ENCODE peak calls at places on chromosome 2, in six cellular contexts. Y is cardiac muscle cell; J is tibial artery; A is naive thymus-derived CD4-positive, alpha-beta T cell; E is NT2/D1; T is stomach. G is an unnamed sample. For H3K9me3 and H3K4me1, the result is how much of the 10 kb centered on the place peaks cover.

GRCh38 chr2:187553908-187554703 is at the start of gene TFPI:
- DNase-seq in E (no peak), Y (peak), T (no peak), A (no peak), J (no peak), G (no peak)

GRCh38 chr2:8437228-8437948 is 244.5 kb upstream of the ID2 start:
- DNase-seq in E (no peak), J (no peak), T (no peak), A (no peak), Y (no peak), G (no peak)

GRCh38 chr2:36770542-36771287 is 74.2 kb downstream of the VIT start:
- DNase-seq in A (peak), T (no peak), Y (peak), J (no peak), E (peak), G (peak)

GRCh38 chr2:181268174-181268867 is 188.9 kb upstream of the ITGA4 start:
- DNase-seq in J (no peak), T (no peak), Y (no peak), A (no peak), E (no peak), G (no peak)

GRCh38 chr2:232761301-232761907 is 15.0 kb downstream of the KCNJ13 start:
- DNase-seq in T (peak), J (no peak), E (no peak), A (peak), Y (peak), G (no peak)

GRCh38 chr2:229673676-229674075 is 40.7 kb downstream of the DNER start:
- DNase-seq in A (no peak), Y (no peak), E (no peak), J (no peak), T (no peak), G (no peak)

GRCh38 chr2:127943186-127943585 is 57.4 kb upstream of the AMMECR1L start:
- DNase-seq in A (no peak), J (no peak), Y (no peak), T (no peak), E (no peak), G (no peak)

GRCh38 chr2:143296089-143296488 is 166.9 kb downstream of the ARHGAP15 start:
- DNase-seq in J (no peak), T (no peak), A (no peak), E (no peak), Y (no peak), G (no peak)

GRCh38 chr2:47058061-47058931 is 96.8 kb downstream of the STPG4 start:
- DNase-seq in E (no peak), T (no peak), Y (no peak), A (no peak), J (peak), G (peak)

GRCh38 chr2:172545408-172546075 is 10.3 kb upstream of the PDK1 start:
- DNase-seq in J (no peak), A (no peak), T (no peak), Y (no peak), E (no peak), G (no peak)
- H3K9me3 ChIP-seq in J (under half), A (under half), T (under half), Y (under half), E (half or more), G (under half)

DNA sequence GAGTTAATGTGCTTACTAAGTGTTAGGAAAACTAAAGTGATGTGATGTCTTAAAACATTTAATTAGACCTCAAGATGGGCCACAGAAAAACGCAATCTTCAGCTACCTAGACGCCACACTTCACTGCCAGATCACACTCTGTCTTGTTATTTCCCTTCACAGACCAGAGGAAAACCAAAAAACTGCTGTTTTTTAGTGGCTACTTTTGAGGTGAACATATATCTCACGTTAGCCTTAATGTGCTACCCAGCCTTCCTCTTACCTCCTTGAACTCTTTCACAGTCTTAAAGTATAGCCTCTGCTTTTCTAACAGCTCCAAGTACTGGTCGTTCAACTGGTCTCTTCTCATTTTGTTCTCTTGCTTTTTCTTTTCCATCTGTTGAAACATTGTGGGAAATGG is 83.1 kb downstream of the CCDC93 start:
- DNase-seq in J (no peak), T (no peak), Y (no peak), E (no peak), A (no peak), G (no peak)
- H3K4me1 ChIP-seq in J (under half), T (under half), Y (under half), E (under half), A (under half), G (under half)

GRCh38 chr2:34419856-34420255 is 820.8 kb upstream of the FAM98A start:
- DNase-seq in A (no peak), T (no peak), J (no peak), Y (no peak), E (no peak), G (no peak)
- H3K9me3 ChIP-seq in A (under half), T (under half), J (under half), Y (under half), E (under half), G (under half)

GRCh38 chr2:43129676-43130547 is 96.5 kb downstream of the ZFP36L2 start:
- DNase-seq in A (no peak), J (peak), E (no peak), Y (no peak), T (peak), G (no peak)
- H3K4me1 ChIP-seq in A (half or more), J (under half), E (under half), Y (under half), T (half or more), G (under half)

GRCh38 chr2:185012643-185013042 is 414.3 kb downstream of the ZNF804A start:
- DNase-seq in E (peak), Y (no peak), J (no peak), T (no peak), A (no peak), G (no peak)
- H3K9me3 ChIP-seq in E (under half), Y (under half), J (under half), T (under half), A (under half), G (under half)

DNA sequence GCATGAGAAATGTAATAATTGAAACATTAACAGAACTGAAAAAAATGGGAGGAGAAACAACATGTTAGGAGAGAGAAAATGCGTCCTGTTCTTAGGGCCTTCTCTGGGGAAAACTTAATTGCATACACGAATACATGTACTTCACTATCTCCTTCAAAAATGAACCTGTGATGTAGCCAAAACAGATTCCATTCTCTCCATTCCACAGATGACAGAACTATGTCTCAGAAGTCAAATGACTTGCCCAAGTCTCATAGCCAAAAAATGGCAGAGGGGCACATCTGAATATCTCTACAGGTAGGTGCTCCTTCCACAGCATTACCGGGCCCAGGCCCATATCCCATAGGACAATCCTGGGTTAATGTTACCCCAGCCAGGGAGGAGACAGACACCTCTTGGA is 3.9 kb upstream of the DCTN1 start:
- DNase-seq in J (no peak), E (no peak), A (no peak), Y (no peak), T (no peak), G (no peak)
- H3K4me1 ChIP-seq in J (half or more), E (under half), A (under half), Y (under half), T (half or more), G (half or more)

GRCh38 chr2:51866361-51866760 is 834.4 kb upstream of the NRXN1 start:
- DNase-seq in E (no peak), A (no peak), T (no peak), Y (no peak), J (no peak), G (no peak)
- H3K9me3 ChIP-seq in E (under half), A (under half), T (under half), Y (under half), J (under half), G (under half)

GRCh38 chr2:239279508-239280295 is 121.1 kb downstream of the HDAC4 start:
- DNase-seq in A (no peak), Y (no peak), E (no peak), T (peak), J (no peak), G (no peak)

GRCh38 chr2:239283961-239284801 is 116.6 kb downstream of the HDAC4 start:
- DNase-seq in A (no peak), Y (no peak), J (peak), E (no peak), T (no peak), G (peak)

GRCh38 chr2:239283288-239283945 is 117.4 kb downstream of the HDAC4 start:
- DNase-seq in Y (no peak), E (no peak), T (no peak), J (peak), A (no peak), G (peak)

GRCh38 chr2:239285071-239285931 is 115.5 kb downstream of the HDAC4 start:
- DNase-seq in T (no peak), J (peak), A (peak), Y (no peak), E (no peak), G (no peak)

GRCh38 chr2:239282448-239283287 is 118.2 kb downstream of the HDAC4 start:
- DNase-seq in E (no peak), Y (no peak), T (no peak), A (no peak), J (no peak), G (peak)
- H3K4me1 ChIP-seq in E (under half), Y (under half), T (half or more), A (under half), J (under half), G (half or more)

GRCh38 chr2:83860320-83860719 is 598.8 kb downstream of the SUCLG1 start:
- DNase-seq in Y (no peak), J (no peak), T (no peak), E (no peak), A (no peak), G (no peak)
- H3K9me3 ChIP-seq in Y (under half), J (under half), T (under half), E (under half), A (under half), G (under half)

GRCh38 chr2:216802516-216803265 is 57.2 kb downstream of the TNP1 start:
- DNase-seq in E (no peak), J (no peak), A (no peak), Y (no peak), T (no peak), G (peak)
- H3K4me1 ChIP-seq in E (under half), J (under half), A (under half), Y (under half), T (under half), G (half or more)

G was measured in psoas muscle.